ENCODE peak calls at places on chromosome 4, in four cellular contexts. M is mammary epithelial cell, K is GM23338, C is AML-193. P is an unnamed sample.

GRCh38 chr4:3193531-3194203 is 55.3 kb upstream of the MSANTD1 start:
- DNase-seq in C (peak), M (no peak), K (no peak), P (no peak)

GRCh38 chr4:100870940-100871772 is 353.3 kb upstream of the EMCN start:
- DNase-seq in C (no peak), K (no peak), M (peak), P (peak)

GRCh38 chr4:95531141-95531540 is 17.6 kb downstream of the UNC5C start:
- DNase-seq in K (no peak), M (no peak), C (no peak), P (no peak)

GRCh38 chr4:126318376-126318775 is 1003.6 kb downstream of the FAT4 start:
- DNase-seq in M (no peak), C (no peak), K (no peak), P (no peak)

GRCh38 chr4:132691668-132692067 is 457.4 kb upstream of the PCDH10 start:
- DNase-seq in K (no peak), M (no peak), C (no peak), P (no peak)

GRCh38 chr4:76486588-76487276 is 51.7 kb downstream of the SHROOM3 start:
- DNase-seq in M (peak), K (no peak), C (no peak), P (no peak)

GRCh38 chr4:14225683-14226207 is 598.2 kb upstream of the BOD1L1 start:
- DNase-seq in K (no peak), M (no peak), C (no peak), P (no peak)

GRCh38 chr4:53671757-53672156 is 80.5 kb upstream of the LNX1 start:
- DNase-seq in K (no peak), M (no peak), C (no peak), P (no peak)

GRCh38 chr4:69546121-69546520 is 50.4 kb upstream of the UGT2B4 start:
- DNase-seq in K (no peak), M (peak), C (peak), P (no peak)